ENCODE peak calls at places on chromosomes 12 and 14, in seven cellular contexts. S is GM23338, W is PC-3, U is hepatocyte, F is HCT116, R is MM.1S, C is GM23248. O is an unnamed sample.
A peak's percentile ranks its signal among the peaks of the same experiment; 100 is the strongest.

GRCh38 chr12:124720687-124721500 is 142.8 kb downstream of the SCARB1 start:
- DNase-seq in R (no peak), S (no peak), U (peak; percentile 67), C (peak; percentile 77), F (no peak), W (peak; percentile 64), O (no peak)

GRCh38 chr12:69196302-69197288 is 42.8 kb upstream of the CPSF6 start:
- DNase-seq in W (peak; percentile 47), F (no peak), U (no peak), R (no peak), C (peak; percentile 25), S (peak; percentile 34), O (no peak)

GRCh38 chr12:26018926-26019325 is 60.4 kb downstream of the RASSF8 start:
- DNase-seq in C (peak; percentile 76), F (no peak), W (peak; percentile 42), R (no peak), U (no peak), S (no peak), O (no peak)

GRCh38 chr14:91858536-91859275 is 8.6 kb downstream of the TC2N start:
- DNase-seq in S (peak; percentile 32), F (peak; percentile 16), W (peak; percentile 63), U (peak; percentile 28), R (no peak), C (peak; percentile 78), O (peak; percentile 71)

GRCh38 chr14:52694761-52695480 is 437 bp downstream of the ERO1A start:
- DNase-seq in F (no peak), W (peak; percentile 72), U (peak; percentile 49), S (peak; percentile 56), C (peak; percentile 72), R (peak; percentile 70), O (peak; percentile 47)

GRCh38 chr14:72451081-72451972 is 442.6 kb downstream of the DPF3 start:
- DNase-seq in R (peak; percentile 77), C (no peak), S (no peak), F (no peak), U (no peak), W (no peak), O (no peak)

GRCh38 chr12:122226366-122227222 is 742 bp upstream of the DIABLO start:
- DNase-seq in R (no peak), U (no peak), W (no peak), C (no peak), F (no peak), S (no peak), O (no peak)

GRCh38 chr14:95547626-95548327 is 12.9 kb downstream of the GLRX5 start:
- DNase-seq in C (peak; percentile 39), W (peak; percentile 67), U (no peak), F (no peak), S (peak; percentile 41), R (no peak), O (peak; percentile 77)

GRCh38 chr14:66443158-66443695 is 42.9 kb upstream of the CCDC196 start:
- DNase-seq in C (peak; percentile 1), F (no peak), S (no peak), U (no peak), W (peak; percentile 37), R (no peak), O (no peak)

GRCh38 chr12:2456813-2457186 is 338.0 kb upstream of the FKBP4 start:
- DNase-seq in W (no peak), S (no peak), F (no peak), R (no peak), C (no peak), U (no peak), O (no peak)

GRCh38 chr14:37698840-37699777 is 103.7 kb downstream of the TTC6 start:
- DNase-seq in U (peak; percentile 28), F (no peak), C (no peak), W (no peak), R (no peak), S (no peak), O (no peak)

GRCh38 chr12:97194551-97194950 is 268.1 kb upstream of the RMST start:
- DNase-seq in U (no peak), C (no peak), R (no peak), F (no peak), W (no peak), S (no peak), O (no peak)

GRCh38 chr14:70934084-70934483 is 26.8 kb downstream of the PCNX1 start:
- DNase-seq in F (no peak), W (no peak), R (no peak), S (no peak), U (no peak), C (peak; percentile 61), O (no peak)

GRCh38 chr14:51460051-51460450 is 191.7 kb upstream of the FRMD6 start:
- DNase-seq in U (no peak), W (no peak), S (no peak), F (no peak), R (no peak), C (no peak), O (no peak)

GRCh38 chr12:65800928-65801327 is 23.4 kb upstream of the HMGA2 start:
- DNase-seq in U (no peak), C (peak; percentile 77), R (no peak), F (no peak), S (no peak), W (no peak), O (no peak)

GRCh38 chr14:101080922-101081593 is 177.5 kb upstream of the RTL1 start:
- DNase-seq in U (no peak), F (no peak), S (no peak), W (no peak), R (no peak), C (no peak), O (no peak)
- H3K9me2 ChIP-seq in U (no peaks in the 10 kb centered on the region), F (no peaks in the 10 kb centered on the region), S (no peaks in the 10 kb centered on the region), W (no peaks in the 10 kb centered on the region), R (no peaks in the 10 kb centered on the region), C (no peaks in the 10 kb centered on the region), O (no peaks in the 10 kb centered on the region)

GRCh38 chr14:69615471-69616407 is 4.3 kb downstream of the SUSD6 start:
- DNase-seq in U (no peak), W (no peak), R (peak; percentile 81), S (no peak), C (peak; percentile 91), F (no peak), O (no peak)
- H3K4me2 ChIP-seq in U (peak overlapping the region; percentile 93), W (no peak overlapping the region), R (peak overlapping the region; percentile 80), S (no peak overlapping the region), C (peak overlapping the region; percentile 99), F (no peak overlapping the region), O (no peak overlapping the region)

DNA sequence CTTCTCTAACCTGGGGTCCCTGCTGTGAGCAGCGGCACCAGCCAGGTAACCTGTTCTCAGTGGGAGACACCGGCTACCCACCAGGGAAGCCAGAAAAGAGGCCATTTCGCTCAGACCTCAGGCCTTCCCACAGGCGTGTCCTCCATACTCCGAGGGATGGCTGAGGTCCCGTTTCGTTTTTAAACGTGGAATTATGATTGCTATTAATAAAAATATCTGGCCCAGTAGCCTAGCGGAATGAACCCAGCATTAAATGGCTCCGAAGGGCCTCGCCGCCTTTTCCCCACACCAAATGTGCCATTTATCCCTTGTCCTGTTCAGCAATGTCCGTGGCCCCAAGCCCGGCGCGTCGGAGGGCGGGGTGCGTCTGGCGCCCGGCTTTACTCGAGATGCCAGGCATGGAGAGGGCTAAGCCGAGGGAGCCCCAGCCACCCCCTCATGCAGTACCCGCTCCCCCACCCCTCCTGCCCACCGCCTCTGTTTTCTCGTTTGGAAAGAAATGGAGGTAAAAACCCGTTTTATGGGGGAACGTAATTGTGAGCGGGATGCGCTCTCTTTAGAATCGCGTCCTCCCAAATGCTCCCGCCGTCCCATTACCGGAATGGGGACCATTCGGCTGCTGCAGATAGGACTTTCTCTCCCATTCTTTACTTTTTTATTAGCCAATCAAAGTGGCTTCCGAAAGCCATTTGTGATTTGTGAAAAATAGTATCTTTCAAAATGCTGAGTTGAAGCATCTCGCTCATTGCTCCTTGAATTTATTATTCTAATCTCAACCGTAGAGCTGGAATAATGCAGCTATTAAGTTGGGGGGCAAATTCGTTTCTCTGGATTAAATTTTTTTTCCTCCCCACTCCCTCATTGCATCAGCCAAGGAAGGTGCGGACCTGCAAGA is 5.8 kb downstream of the HOXC8 start:
- DNase-seq in S (no peak), R (no peak), W (no peak), F (no peak), C (peak; percentile 42), U (no peak), O (no peak)
- TF ChIP-seq EZH2 in S (peak; percentile 90), R (no peak), W (no peak), F (no peak), C (no peak), U (peak; percentile 88), O (no peak)

DNA sequence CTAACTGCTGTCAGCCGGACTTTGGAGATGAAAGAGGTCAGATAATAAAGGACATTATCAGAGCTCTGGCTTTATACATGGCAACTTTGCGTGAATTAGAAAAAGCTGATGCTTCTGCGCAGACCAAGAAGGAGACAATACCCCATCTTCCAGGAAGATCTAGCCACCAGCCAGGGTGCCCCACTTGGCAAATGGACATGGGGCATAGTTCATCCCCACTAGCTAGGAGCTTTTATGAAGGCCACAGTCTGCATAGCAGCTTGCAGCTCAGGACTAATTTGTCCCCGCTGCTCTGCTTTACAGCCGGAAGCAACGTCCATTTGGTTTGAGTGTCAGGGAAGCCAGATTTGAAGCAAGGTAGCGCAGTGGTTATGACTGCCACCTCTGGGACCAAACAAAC is 101.0 kb downstream of the TMEM132C start:
- DNase-seq in W (no peak), C (no peak), U (no peak), S (no peak), F (no peak), R (no peak), O (no peak)
- H3K9me2 ChIP-seq in W (no peaks in the 10 kb centered on the region), C (no peaks in the 10 kb centered on the region), U (no peaks in the 10 kb centered on the region), S (no peaks in the 10 kb centered on the region), F (no peaks in the 10 kb centered on the region), R (no peaks in the 10 kb centered on the region), O (no peaks in the 10 kb centered on the region)

GRCh38 chr12:6734506-6735082 is 10.7 kb downstream of the COPS7A start:
- DNase-seq in W (no peak), R (no peak), C (no peak), S (no peak), U (no peak), F (no peak), O (no peak)

GRCh38 chr12:6736754-6737153 is 12.9 kb downstream of the COPS7A start:
- DNase-seq in C (no peak), R (no peak), S (no peak), F (no peak), W (no peak), U (no peak), O (no peak)

GRCh38 chr12:6730169-6730568 is 6.3 kb downstream of the COPS7A start:
- DNase-seq in W (no peak), C (no peak), F (no peak), U (no peak), R (no peak), S (peak; percentile 42), O (no peak)

DNA sequence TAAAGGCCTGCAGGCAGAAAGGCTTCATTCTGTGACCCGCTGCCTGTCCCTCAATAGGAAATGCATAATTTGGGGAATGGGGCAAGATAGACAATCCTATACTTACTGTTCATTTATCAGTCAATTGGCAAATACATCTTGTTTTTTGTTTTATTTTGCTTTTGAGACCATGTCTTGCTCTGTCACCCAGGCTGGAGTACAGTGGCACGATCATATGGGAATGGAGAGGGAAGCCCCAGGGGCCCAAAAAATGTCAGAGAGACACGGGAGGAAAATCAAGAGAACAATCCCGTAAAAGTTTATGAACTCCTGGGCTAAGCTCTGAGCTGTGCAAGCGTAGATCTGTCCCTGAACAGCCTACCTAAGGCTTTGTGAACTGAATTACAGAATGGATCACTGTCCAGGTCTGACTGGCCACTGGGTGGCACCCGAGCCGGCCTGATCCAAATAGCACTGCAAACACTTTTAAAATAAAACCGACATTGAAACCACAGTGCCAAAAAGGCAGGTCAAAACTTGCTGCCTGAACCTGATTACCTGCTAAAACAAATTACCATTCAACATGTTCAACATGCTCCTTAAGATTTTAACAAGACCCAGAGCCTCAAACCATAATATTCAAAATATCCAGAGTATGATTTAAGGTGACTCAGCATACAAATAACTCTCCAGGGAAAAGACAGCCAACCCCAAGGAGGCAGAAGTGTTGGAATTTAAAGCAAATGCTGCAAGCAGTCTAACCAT is 11.8 kb downstream of the COPS7A start:
- DNase-seq in U (peak; percentile 75), F (no peak), R (peak; percentile 65), W (peak; percentile 63), S (peak; percentile 66), C (peak; percentile 80), O (peak; percentile 70)
- H3K4me2 ChIP-seq in U (no peak overlapping the region), F (peak overlapping the region; percentile 23), R (peak overlapping the region; percentile 45), W (peak overlapping the region; percentile 19), S (no peak overlapping the region), C (peak overlapping the region; percentile 29), O (no peak overlapping the region)